ENCODE peak calls at places on chromosomes 4 and X, in six cellular contexts. P is IMR-90, U is neuronal stem cell, X is H1, M is mesenchymal stem cell, W is trophoblast cell. R is an unnamed sample.

GRCh38 chrX:123081766-123082165 is 102.3 kb upstream of the GRIA3 start:
- DNase-seq in X (no peak), P (no peak), U (no peak), M (no peak), W (no peak), R (no peak)

GRCh38 chr4:185384877-185385465 is 10.8 kb downstream of the LRP2BP start:
- DNase-seq in X (no peak), P (no peak), U (no peak), M (peak; percentile 10), W (no peak), R (no peak)

GRCh38 chrX:140180585-140180984 is 215.3 kb upstream of the CXorf66 start:
- DNase-seq in M (no peak), W (no peak), P (peak; percentile 82), X (no peak), U (no peak), R (no peak)

GRCh38 chr4:159787901-159788300 is 685.0 kb downstream of the RAPGEF2 start:
- DNase-seq in X (no peak), P (no peak), U (no peak), M (no peak), W (no peak), R (no peak)

GRCh38 chrX:106959897-106960296 is 39.7 kb downstream of the CLDN2 start:
- DNase-seq in W (no peak), X (no peak), P (peak; percentile 33), M (peak; percentile 18), U (no peak), R (no peak)

GRCh38 chr4:8198906-8199593 is at the start of gene SH3TC1:
- DNase-seq in W (peak; percentile 96), U (no peak), P (peak; percentile 86), X (no peak), M (peak; percentile 94), R (no peak)

GRCh38 chr4:139875456-139875855 is 209.8 kb downstream of the MGST2 start:
- DNase-seq in X (no peak), M (no peak), W (no peak), U (peak; percentile 64), P (no peak), R (peak; percentile 82)

GRCh38 chrX:55056820-55057690 is 17.8 kb upstream of the PAGE2B start:
- DNase-seq in X (no peak), W (no peak), P (peak; percentile 19), U (no peak), M (peak; percentile 60), R (no peak)

GRCh38 chr4:111398906-111399330 is 746.3 kb upstream of the FAM241A start:
- DNase-seq in M (no peak), W (no peak), P (peak; percentile 17), U (no peak), X (no peak), R (no peak)

GRCh38 chr4:86935833-86936721 is 1.3 kb downstream of the AFF1 start:
- DNase-seq in U (peak; percentile 17), P (peak; percentile 57), M (peak; percentile 85), W (peak; percentile 88), X (peak; percentile 73), R (peak; percentile 88)

GRCh38 chr4:121011780-121012340 is 60.5 kb downstream of the NDNF start:
- DNase-seq in M (no peak), U (no peak), X (no peak), P (no peak), W (no peak), R (no peak)

GRCh38 chrX:72477787-72478186 is 94.9 kb downstream of the HDAC8 start:
- DNase-seq in U (no peak), W (no peak), X (no peak), M (peak; percentile 8), P (no peak), R (no peak)

GRCh38 chr4:167887726-167888125 is 204.6 kb upstream of the ANXA10 start:
- DNase-seq in W (no peak), P (no peak), U (no peak), X (no peak), M (no peak), R (peak; percentile 43)

GRCh38 chr4:128718793-128719192 is 90.7 kb upstream of the JADE1 start:
- DNase-seq in M (peak; percentile 45), U (no peak), P (peak; percentile 75), X (no peak), W (no peak), R (no peak)

GRCh38 chr4:188975271-188975670 is 836.0 kb downstream of the TRIML1 start:
- DNase-seq in M (no peak), W (no peak), U (no peak), X (no peak), P (no peak), R (peak; percentile 29)

GRCh38 chr4:89305028-89305427 is 2.6 kb downstream of the GPRIN3 start:
- DNase-seq in W (no peak), P (no peak), U (no peak), M (no peak), X (no peak), R (no peak)

GRCh38 chr4:112472318-112472717 is 43.7 kb downstream of the NEUROG2 start:
- DNase-seq in P (no peak), U (no peak), X (no peak), M (no peak), W (no peak), R (no peak)

GRCh38 chr4:79865253-79865652 is 207.8 kb downstream of the ANTXR2 start:
- DNase-seq in P (peak; percentile 73), M (peak; percentile 55), U (no peak), X (no peak), W (no peak), R (no peak)

GRCh38 chr4:88963817-88964216 is 93.2 kb downstream of the FAM13A start:
- DNase-seq in W (no peak), X (no peak), P (peak; percentile 73), M (peak; percentile 73), U (no peak), R (no peak)

GRCh38 chrX:103656623-103657022 is 27.8 kb downstream of the TCEAL1 start:
- DNase-seq in M (peak; percentile 71), X (no peak), P (peak; percentile 83), U (no peak), W (peak; percentile 47), R (no peak)

GRCh38 chrX:153719238-153719637 is 4.9 kb downstream of the BCAP31 start:
- DNase-seq in W (no peak), X (no peak), M (no peak), U (no peak), P (no peak), R (no peak)

GRCh38 chr4:158599150-158599549 is 72.5 kb downstream of the C4orf46 start:
- DNase-seq in P (no peak), X (no peak), U (no peak), M (no peak), W (no peak), R (no peak)

GRCh38 chr4:81449018-81449417 is 22.7 kb downstream of the RASGEF1B start:
- DNase-seq in P (peak; percentile 40), W (no peak), U (no peak), X (no peak), M (no peak), R (no peak)

GRCh38 chrX:22122510-22122909 is 90.4 kb downstream of the PHEX start:
- DNase-seq in U (no peak), M (peak; percentile 33), X (no peak), P (peak; percentile 82), W (no peak), R (no peak)

GRCh38 chrX:133454525-133455323 is 39.4 kb upstream of the GPC4 start:
- DNase-seq in U (no peak), W (no peak), M (no peak), P (no peak), X (no peak), R (peak; percentile 54)

GRCh38 chr4:169618286-169618685 is 2.1 kb upstream of the CLCN3 start:
- DNase-seq in W (peak; percentile 40), X (no peak), P (peak; percentile 41), M (peak; percentile 77), U (no peak), R (no peak)

GRCh38 chr4:112379306-112379705 is 82.1 kb downstream of the ALPK1 start:
- DNase-seq in U (peak; percentile 60), M (peak; percentile 8), X (peak; percentile 88), P (no peak), W (no peak), R (peak; percentile 93)

GRCh38 chr4:125951275-125951887 is 636.6 kb downstream of the FAT4 start:
- DNase-seq in W (no peak), P (peak; percentile 60), U (no peak), X (no peak), M (no peak), R (no peak)
- H4K91ac ChIP-seq in W (no peak overlapping the region), P (no peak overlapping the region), U (no peak overlapping the region), X (no peak overlapping the region), M (no peak overlapping the region), R (no peak overlapping the region)

GRCh38 chr4:119666653-119667091 is 38.1 kb upstream of the PDE5A start:
- DNase-seq in P (peak; percentile 66), X (no peak), U (peak; percentile 8), M (peak; percentile 75), W (no peak), R (no peak)
- H4K91ac ChIP-seq in P (peak overlapping the region; percentile 71), X (no peak overlapping the region), U (no peak overlapping the region), M (no peak overlapping the region), W (no peak overlapping the region), R (no peak overlapping the region)

GRCh38 chr4:174401471-174402130 is 117.9 kb downstream of the CEP44 start:
- DNase-seq in U (no peak), M (no peak), W (peak; percentile 40), X (no peak), P (no peak), R (no peak)
- H4K91ac ChIP-seq in U (no peak overlapping the region), M (no peak overlapping the region), W (peak overlapping the region; percentile 15), X (no peak overlapping the region), P (no peak overlapping the region), R (no peak overlapping the region)

GRCh38 chr4:23165669-23166068 is 472.9 kb downstream of the GBA3 start:
- DNase-seq in U (no peak), P (no peak), M (no peak), X (no peak), W (no peak), R (no peak)
- H4K91ac ChIP-seq in U (no peak overlapping the region), P (no peak overlapping the region), M (no peak overlapping the region), X (no peak overlapping the region), W (no peak overlapping the region), R (no peak overlapping the region)

DNA sequence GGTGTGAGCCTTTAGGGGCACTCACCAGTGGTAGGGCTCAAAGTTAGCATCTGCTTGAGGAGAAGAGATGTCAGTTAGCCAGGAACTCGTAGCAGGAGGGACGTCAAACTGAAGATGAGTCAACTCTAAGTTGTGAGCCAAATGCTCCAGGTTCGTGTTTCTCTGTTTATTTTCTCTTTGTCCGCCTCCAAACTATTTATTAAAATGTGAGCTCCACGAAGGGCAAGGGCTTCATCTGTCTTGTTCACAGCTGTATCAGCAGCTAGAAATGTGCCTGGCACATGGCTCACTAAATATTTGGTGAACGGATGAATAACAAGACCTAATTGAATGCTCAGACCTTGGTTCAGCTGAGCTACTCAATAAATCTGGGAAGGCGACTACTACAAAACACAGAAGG is 248.9 kb downstream of the BCOR start:
- DNase-seq in X (no peak), U (no peak), M (peak; percentile 69), W (no peak), P (peak; percentile 95), R (no peak)
- H4K91ac ChIP-seq in X (no peak overlapping the region), U (no peak overlapping the region), M (no peak overlapping the region), W (no peak overlapping the region), P (no peak overlapping the region), R (no peak overlapping the region)

DNA sequence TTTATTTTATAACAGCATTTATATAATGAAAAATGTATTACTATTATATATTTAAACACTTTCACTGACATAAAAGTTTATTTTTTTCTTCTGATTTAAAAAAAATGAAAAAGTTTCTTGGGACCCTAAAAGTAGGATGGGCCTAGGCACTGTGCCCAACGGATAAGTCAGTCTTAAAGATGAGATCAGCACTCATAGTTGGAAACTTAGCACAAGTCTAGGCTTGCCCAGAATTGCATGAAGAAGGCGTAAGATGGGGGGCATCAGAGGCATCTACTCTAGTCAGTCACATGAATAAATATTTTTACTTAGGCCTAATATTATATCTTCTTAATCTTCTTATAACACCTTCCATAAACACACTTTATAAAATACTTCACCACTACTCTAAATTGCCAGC is 306.7 kb upstream of the GRID2 start:
- DNase-seq in U (no peak), M (no peak), X (no peak), P (no peak), W (no peak), R (no peak)
- H4K91ac ChIP-seq in U (no peak overlapping the region), M (no peak overlapping the region), X (no peak overlapping the region), P (no peak overlapping the region), W (no peak overlapping the region), R (no peak overlapping the region)